ENCODE peak calls at places on chromosomes 11 and 22, in four cellular contexts. A is Kasumi-1, H is hepatic stellate cell, C is psoas muscle. Z is an unnamed sample.

GRCh38 chr22:23424031-23424430 is 156.1 kb downstream of the IGLL1 start:
- DNase-seq in C (no peak), H (no peak), A (no peak), Z (no peak)

GRCh38 chr11:35038211-35038930 is 100.6 kb upstream of the CD44 start:
- DNase-seq in H (no peak), C (no peak), A (no peak), Z (no peak)

GRCh38 chr11:61168858-61169257 is 7.6 kb upstream of the VPS37C start:
- DNase-seq in A (peak), C (no peak), H (no peak), Z (no peak)

GRCh38 chr11:13434247-13435205 is 28.5 kb downstream of the BTBD10 start:
- DNase-seq in C (no peak), H (no peak), A (no peak), Z (no peak)

GRCh38 chr11:45577755-45578154 is 87.7 kb downstream of the CHST1 start:
- DNase-seq in C (no peak), H (no peak), A (no peak), Z (no peak)

GRCh38 chr22:40826984-40827741 is 8.0 kb upstream of the SLC25A17 start:
- DNase-seq in C (no peak), H (no peak), A (no peak), Z (no peak)

GRCh38 chr11:62333768-62334167 is 3.5 kb upstream of the ASRGL1 start:
- DNase-seq in H (no peak), C (no peak), A (no peak), Z (no peak)

GRCh38 chr11:112280268-112281126 is 19.8 kb upstream of the PLET1 start:
- DNase-seq in H (peak), A (peak), C (peak), Z (peak)

GRCh38 chr22:45645526-45646414 is 25.9 kb upstream of the ATXN10 start:
- DNase-seq in C (peak), H (peak), A (peak), Z (peak)

GRCh38 chr11:118437736-118438125 is 1.4 kb downstream of the KMT2A start:
- DNase-seq in C (no peak), A (peak), H (no peak), Z (peak)

GRCh38 chr11:84291996-84292395 is 1005.8 kb upstream of the CCDC90B start:
- DNase-seq in H (no peak), C (no peak), A (no peak), Z (no peak)

GRCh38 chr22:20906387-20906767 is 10.8 kb upstream of the CRKL start:
- DNase-seq in H (no peak), A (no peak), C (no peak), Z (no peak)

GRCh38 chr22:29977107-29977506 is 94.1 kb downstream of the MTMR3 start:
- DNase-seq in A (no peak), H (no peak), C (no peak), Z (no peak)